ENCODE peak calls at places on chromosome 1, in ten cellular contexts. One of them, this sample, is unnamed.

GRCh38 chr1:68232354-68233148 is at the start of gene WLS:
- DNase-seq in NB4: no peak
- DNase-seq in H1: peak; percentile 79
- DNase-seq in IMR-90: peak; percentile 80
- DNase-seq in uterus: peak; percentile 81
- DNase-seq in body of pancreas: peak; percentile 80
- DNase-seq in right lobe of liver: peak; percentile 84
- DNase-seq in H54: peak; percentile 64
- DNase-seq in HCT116: peak; percentile 38
- DNase-seq in Peyer's patch: peak; percentile 82
- DNase-seq in this sample: peak; percentile 88

GRCh38 chr1:62964141-62964540 is 180.2 kb downstream of the ATG4C start:
- DNase-seq in right lobe of liver: no peak
- DNase-seq in IMR-90: no peak
- DNase-seq in body of pancreas: no peak
- DNase-seq in H54: no peak
- DNase-seq in uterus: no peak
- DNase-seq in HCT116: no peak
- DNase-seq in NB4: no peak
- DNase-seq in Peyer's patch: no peak
- DNase-seq in H1: no peak
- DNase-seq in this sample: no peak

GRCh38 chr1:246907472-246907871 is 24.3 kb downstream of the AHCTF1 start:
- DNase-seq in right lobe of liver: no peak
- DNase-seq in Peyer's patch: peak; percentile 65
- DNase-seq in H1: no peak
- DNase-seq in body of pancreas: no peak
- DNase-seq in HCT116: peak; percentile 21
- DNase-seq in uterus: no peak
- DNase-seq in IMR-90: peak; percentile 72
- DNase-seq in H54: no peak
- DNase-seq in NB4: peak; percentile 63
- DNase-seq in this sample: no peak

GRCh38 chr1:36349839-36350238 is 26.4 kb upstream of the EVA1B start:
- DNase-seq in H1: no peak
- DNase-seq in NB4: no peak
- DNase-seq in IMR-90: no peak
- DNase-seq in HCT116: no peak
- DNase-seq in right lobe of liver: no peak
- DNase-seq in Peyer's patch: no peak
- DNase-seq in body of pancreas: no peak
- DNase-seq in uterus: no peak
- DNase-seq in H54: no peak
- DNase-seq in this sample: no peak

GRCh38 chr1:170664828-170665617 is 1.1 kb downstream of the PRRX1 start:
- DNase-seq in right lobe of liver: no peak
- DNase-seq in NB4: no peak
- DNase-seq in IMR-90: peak; percentile 61
- DNase-seq in HCT116: no peak
- DNase-seq in Peyer's patch: no peak
- DNase-seq in body of pancreas: peak; percentile 19
- DNase-seq in uterus: peak; percentile 51
- DNase-seq in H1: no peak
- DNase-seq in H54: peak; percentile 42
- DNase-seq in this sample: peak; percentile 75

GRCh38 chr1:54413295-54413694 is 7.1 kb upstream of the SSBP3 start:
- DNase-seq in body of pancreas: no peak
- DNase-seq in Peyer's patch: peak; percentile 70
- DNase-seq in H1: no peak
- DNase-seq in H54: no peak
- DNase-seq in IMR-90: peak; percentile 62
- DNase-seq in NB4: no peak
- DNase-seq in right lobe of liver: no peak
- DNase-seq in HCT116: no peak
- DNase-seq in uterus: peak; percentile 75
- DNase-seq in this sample: peak; percentile 62

GRCh38 chr1:26996024-26996423 is 2.5 kb downstream of the TRNP1 start:
- DNase-seq in body of pancreas: no peak
- DNase-seq in NB4: no peak
- DNase-seq in H54: no peak
- DNase-seq in right lobe of liver: no peak
- DNase-seq in uterus: no peak
- DNase-seq in Peyer's patch: no peak
- DNase-seq in IMR-90: peak; percentile 58
- DNase-seq in HCT116: no peak
- DNase-seq in H1: no peak
- DNase-seq in this sample: no peak

GRCh38 chr1:16184557-16185303 is 27.7 kb downstream of the ARHGEF19 start:
- DNase-seq in H1: no peak
- DNase-seq in right lobe of liver: no peak
- DNase-seq in body of pancreas: no peak
- DNase-seq in IMR-90: no peak
- DNase-seq in NB4: no peak
- DNase-seq in Peyer's patch: no peak
- DNase-seq in HCT116: no peak
- DNase-seq in uterus: no peak
- DNase-seq in H54: no peak
- DNase-seq in this sample: no peak

GRCh38 chr1:239823852-239824251 is 267.8 kb upstream of the FMN2 start:
- DNase-seq in H54: no peak
- DNase-seq in body of pancreas: no peak
- DNase-seq in HCT116: no peak
- DNase-seq in H1: no peak
- DNase-seq in NB4: no peak
- DNase-seq in Peyer's patch: no peak
- DNase-seq in right lobe of liver: no peak
- DNase-seq in uterus: no peak
- DNase-seq in IMR-90: no peak
- DNase-seq in this sample: no peak

GRCh38 chr1:192878249-192878648 is 69.4 kb downstream of the RGS2 start:
- DNase-seq in NB4: no peak
- DNase-seq in H1: no peak
- DNase-seq in IMR-90: peak; percentile 43
- DNase-seq in right lobe of liver: no peak
- DNase-seq in HCT116: no peak
- DNase-seq in H54: no peak
- DNase-seq in uterus: peak; percentile 59
- DNase-seq in body of pancreas: peak; percentile 48
- DNase-seq in Peyer's patch: no peak
- DNase-seq in this sample: peak; percentile 66

GRCh38 chr1:30778156-30778978 is 20.8 kb upstream of the LAPTM5 start:
- DNase-seq in H1: no peak
- DNase-seq in IMR-90: peak; percentile 85
- DNase-seq in H54: no peak
- DNase-seq in uterus: peak; percentile 52
- DNase-seq in Peyer's patch: no peak
- DNase-seq in right lobe of liver: peak; percentile 36
- DNase-seq in body of pancreas: peak; percentile 29
- DNase-seq in HCT116: no peak
- DNase-seq in NB4: peak; percentile 37
- DNase-seq in this sample: no peak

GRCh38 chr1:3290915-3291314 is 163.6 kb upstream of the ARHGEF16 start:
- DNase-seq in Peyer's patch: peak; percentile 53
- DNase-seq in uterus: no peak
- DNase-seq in IMR-90: no peak
- DNase-seq in NB4: no peak
- DNase-seq in H1: no peak
- DNase-seq in H54: no peak
- DNase-seq in right lobe of liver: no peak
- DNase-seq in HCT116: no peak
- DNase-seq in body of pancreas: no peak
- DNase-seq in this sample: no peak

GRCh38 chr1:117967472-117967871 is 37.9 kb downstream of the WDR3 start:
- DNase-seq in uterus: no peak
- DNase-seq in Peyer's patch: no peak
- DNase-seq in HCT116: no peak
- DNase-seq in NB4: peak; percentile 24
- DNase-seq in IMR-90: peak; percentile 65
- DNase-seq in body of pancreas: no peak
- DNase-seq in right lobe of liver: no peak
- DNase-seq in H1: no peak
- DNase-seq in H54: no peak
- DNase-seq in this sample: no peak

GRCh38 chr1:109927908-109928307 is 17.3 kb downstream of the CSF1 start:
- DNase-seq in H1: no peak
- DNase-seq in right lobe of liver: peak; percentile 74
- DNase-seq in IMR-90: peak; percentile 76
- DNase-seq in NB4: no peak
- DNase-seq in body of pancreas: peak; percentile 57
- DNase-seq in HCT116: no peak
- DNase-seq in H54: no peak
- DNase-seq in Peyer's patch: peak; percentile 85
- DNase-seq in uterus: peak; percentile 91
- DNase-seq in this sample: peak; percentile 86

GRCh38 chr1:32953495-32953894 is 11.1 kb downstream of the RNF19B start:
- DNase-seq in right lobe of liver: no peak
- DNase-seq in H1: no peak
- DNase-seq in H54: peak; percentile 69
- DNase-seq in body of pancreas: no peak
- DNase-seq in HCT116: no peak
- DNase-seq in Peyer's patch: no peak
- DNase-seq in NB4: no peak
- DNase-seq in uterus: no peak
- DNase-seq in IMR-90: peak; percentile 77
- DNase-seq in this sample: no peak

GRCh38 chr1:217681806-217682205 is 50.7 kb downstream of the SPATA17 start:
- DNase-seq in IMR-90: no peak
- DNase-seq in H54: no peak
- DNase-seq in H1: no peak
- DNase-seq in Peyer's patch: no peak
- DNase-seq in uterus: no peak
- DNase-seq in body of pancreas: no peak
- DNase-seq in HCT116: no peak
- DNase-seq in right lobe of liver: no peak
- DNase-seq in NB4: no peak
- DNase-seq in this sample: no peak

GRCh38 chr1:41482906-41483895 is 1.3 kb downstream of the EDN2 start:
- DNase-seq in body of pancreas: no peak
- DNase-seq in right lobe of liver: peak; percentile 40
- DNase-seq in H54: no peak
- DNase-seq in H1: no peak
- DNase-seq in Peyer's patch: no peak
- DNase-seq in IMR-90: no peak
- DNase-seq in HCT116: no peak
- DNase-seq in NB4: no peak
- DNase-seq in uterus: no peak
- DNase-seq in this sample: peak; percentile 68

GRCh38 chr1:53295746-53296722 is 31.8 kb downstream of the LRP8 start:
- DNase-seq in HCT116: no peak
- DNase-seq in right lobe of liver: no peak
- DNase-seq in IMR-90: no peak
- DNase-seq in uterus: no peak
- DNase-seq in body of pancreas: no peak
- DNase-seq in H54: no peak
- DNase-seq in NB4: no peak
- DNase-seq in H1: no peak
- DNase-seq in Peyer's patch: no peak
- DNase-seq in this sample: no peak

GRCh38 chr1:114671011-114671938 is 1.4 kb upstream of the DENND2C start:
- DNase-seq in uterus: no peak
- DNase-seq in body of pancreas: no peak
- DNase-seq in NB4: no peak
- DNase-seq in H54: no peak
- DNase-seq in Peyer's patch: no peak
- DNase-seq in IMR-90: peak; percentile 32
- DNase-seq in HCT116: no peak
- DNase-seq in H1: no peak
- DNase-seq in right lobe of liver: no peak
- DNase-seq in this sample: no peak
- TF ChIP-seq POLR2A in uterus: no peak
- TF ChIP-seq POLR2A in body of pancreas: no peak
- TF ChIP-seq POLR2A in NB4: no peak
- TF ChIP-seq POLR2A in H54: no peak
- TF ChIP-seq POLR2A in Peyer's patch: no peak
- TF ChIP-seq POLR2A in IMR-90: no peak
- TF ChIP-seq POLR2A in HCT116: no peak
- TF ChIP-seq POLR2A in H1: no peak
- TF ChIP-seq POLR2A in right lobe of liver: no peak
- TF ChIP-seq POLR2A in this sample: no peak

GRCh38 chr1:39158330-39159086 is 46.0 kb upstream of the MACF1 start:
- DNase-seq in NB4: no peak
- DNase-seq in uterus: no peak
- DNase-seq in HCT116: no peak
- DNase-seq in IMR-90: peak; percentile 74
- DNase-seq in H1: no peak
- DNase-seq in Peyer's patch: peak; percentile 88
- DNase-seq in right lobe of liver: peak; percentile 86
- DNase-seq in H54: no peak
- DNase-seq in body of pancreas: peak; percentile 85
- DNase-seq in this sample: no peak
- TF ChIP-seq POLR2A in NB4: no peak
- TF ChIP-seq POLR2A in uterus: no peak
- TF ChIP-seq POLR2A in HCT116: no peak
- TF ChIP-seq POLR2A in IMR-90: no peak
- TF ChIP-seq POLR2A in H1: peak; percentile 62
- TF ChIP-seq POLR2A in Peyer's patch: peak; percentile 46
- TF ChIP-seq POLR2A in right lobe of liver: peak; percentile 66
- TF ChIP-seq POLR2A in H54: no peak
- TF ChIP-seq POLR2A in body of pancreas: peak; percentile 70
- TF ChIP-seq POLR2A in this sample: no peak

DNA sequence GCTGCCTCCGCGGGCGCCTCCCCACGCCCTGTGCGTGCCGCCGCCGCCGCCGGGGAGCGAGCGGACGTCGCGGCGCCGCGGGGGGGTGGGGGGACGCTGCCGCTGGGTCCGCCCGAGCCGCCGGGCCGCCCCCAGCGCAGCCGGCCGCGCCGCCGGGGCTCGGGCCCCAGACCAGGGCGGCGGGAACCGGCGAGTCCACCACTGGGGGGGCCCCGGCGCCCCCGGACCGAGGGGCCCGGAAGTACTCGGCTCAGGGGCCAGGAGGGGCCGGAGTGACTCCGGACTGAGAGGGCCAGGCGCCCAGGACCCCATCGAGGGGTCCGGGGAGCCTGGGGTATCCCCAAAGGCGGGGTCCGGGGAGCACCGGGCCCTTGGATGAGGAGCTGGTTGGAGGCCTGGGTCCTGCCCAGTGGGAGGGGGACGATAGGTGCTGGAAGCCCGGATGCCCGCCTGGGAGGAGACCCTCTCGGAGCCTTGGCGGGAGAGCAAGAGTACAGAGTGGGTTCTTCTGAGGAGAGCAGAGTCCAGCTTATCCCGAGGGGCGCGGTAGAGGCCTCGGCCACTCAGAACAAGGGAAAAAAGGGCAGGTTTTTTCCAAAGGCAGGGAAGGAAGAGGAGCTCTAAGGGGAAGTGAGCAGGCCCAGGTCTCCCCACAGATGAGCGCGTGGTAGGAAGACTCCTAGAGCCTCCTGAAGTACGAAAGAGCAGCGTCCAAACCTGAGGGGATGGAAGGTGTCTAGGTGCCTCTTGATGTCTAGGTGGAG is 554 bp downstream of the GMEB1 start:
- DNase-seq in Peyer's patch: peak; percentile 78
- DNase-seq in NB4: peak; percentile 57
- DNase-seq in HCT116: peak; percentile 4
- DNase-seq in right lobe of liver: peak; percentile 67
- DNase-seq in IMR-90: peak; percentile 33
- DNase-seq in uterus: peak; percentile 44
- DNase-seq in H54: peak; percentile 63
- DNase-seq in H1: peak; percentile 78
- DNase-seq in body of pancreas: peak; percentile 70
- DNase-seq in this sample: peak; percentile 72
- TF ChIP-seq POLR2A in Peyer's patch: no peak
- TF ChIP-seq POLR2A in NB4: peak; percentile 45
- TF ChIP-seq POLR2A in HCT116: no peak
- TF ChIP-seq POLR2A in right lobe of liver: peak; percentile 22
- TF ChIP-seq POLR2A in IMR-90: peak; percentile 74
- TF ChIP-seq POLR2A in uterus: no peak
- TF ChIP-seq POLR2A in H54: peak; percentile 48
- TF ChIP-seq POLR2A in H1: no peak
- TF ChIP-seq POLR2A in body of pancreas: peak; percentile 26
- TF ChIP-seq POLR2A in this sample: no peak

GRCh38 chr1:92410706-92411105 is 76.0 kb downstream of the GFI1 start:
- DNase-seq in uterus: no peak
- DNase-seq in H54: no peak
- DNase-seq in NB4: peak; percentile 61
- DNase-seq in right lobe of liver: no peak
- DNase-seq in HCT116: no peak
- DNase-seq in H1: no peak
- DNase-seq in IMR-90: no peak
- DNase-seq in body of pancreas: no peak
- DNase-seq in Peyer's patch: peak; percentile 64
- DNase-seq in this sample: no peak
- TF ChIP-seq POLR2A in uterus: no peak
- TF ChIP-seq POLR2A in H54: no peak
- TF ChIP-seq POLR2A in NB4: no peak
- TF ChIP-seq POLR2A in right lobe of liver: no peak
- TF ChIP-seq POLR2A in HCT116: no peak
- TF ChIP-seq POLR2A in H1: no peak
- TF ChIP-seq POLR2A in IMR-90: no peak
- TF ChIP-seq POLR2A in body of pancreas: no peak
- TF ChIP-seq POLR2A in Peyer's patch: no peak
- TF ChIP-seq POLR2A in this sample: no peak